ENCODE peak calls at places on chromosomes 3 and 15, in seven cellular contexts. U is choroid plexus epithelial cell, M is astrocyte of the spinal cord, P is endothelial cell, B is brain microvascular endothelial cell, O is MCF 10A, T is astrocyte. A is an unnamed sample.

GRCh38 chr3:132660745-132661067 is 577 bp downstream of the UBA5 start:
- DNase-seq in T (peak), B (no peak), P (no peak), U (peak), O (no peak), M (no peak), A (no peak)

GRCh38 chr3:128338536-128339400 is 127.9 kb downstream of the DNAJB8 start:
- DNase-seq in U (no peak), B (no peak), O (no peak), M (no peak), P (no peak), T (no peak), A (no peak)

GRCh38 chr15:75921732-75922703 is 18.3 kb downstream of the FBXO22 start:
- DNase-seq in O (peak), B (peak), U (peak), T (peak), P (peak), M (peak), A (peak)

GRCh38 chr3:38224357-38224756 is 41.3 kb upstream of the SLC22A13 start:
- DNase-seq in U (peak), T (no peak), O (no peak), B (no peak), P (no peak), M (peak), A (no peak)

GRCh38 chr3:111668912-111669488 is 73.9 kb upstream of the ZBED2 start:
- DNase-seq in B (no peak), M (peak), O (peak), P (no peak), T (peak), U (peak), A (peak)

GRCh38 chr3:51343918-51344687 is 41.0 kb upstream of the MANF start:
- DNase-seq in U (peak), B (peak), O (peak), P (no peak), T (peak), M (peak), A (peak)

GRCh38 chr3:197000211-197000610 is 29.4 kb downstream of the MELTF start:
- DNase-seq in T (no peak), P (no peak), O (no peak), U (peak), M (no peak), B (no peak), A (peak)

GRCh38 chr15:28954466-28955159 is 68.8 kb downstream of the APBA2 start:
- DNase-seq in T (no peak), B (no peak), M (no peak), O (no peak), P (no peak), U (no peak), A (no peak)

GRCh38 chr3:53242642-53243041 is 13.2 kb downstream of the TKT start:
- DNase-seq in T (no peak), B (no peak), P (no peak), O (peak), M (no peak), U (peak), A (no peak)

GRCh38 chr15:52021128-52021671 is 2.2 kb downstream of the MAPK6 start:
- DNase-seq in O (peak), M (peak), P (no peak), B (peak), T (peak), U (peak), A (peak)

GRCh38 chr3:74631771-74632170 is 17.3 kb upstream of the CNTN3 start:
- DNase-seq in O (no peak), U (no peak), B (no peak), M (no peak), P (no peak), T (no peak), A (peak)

GRCh38 chr3:74633021-74633420 is 18.6 kb upstream of the CNTN3 start:
- DNase-seq in U (peak), M (no peak), T (no peak), B (no peak), P (no peak), O (no peak), A (peak)

GRCh38 chr3:74631341-74631740 is 16.9 kb upstream of the CNTN3 start:
- DNase-seq in B (no peak), M (no peak), P (no peak), T (no peak), U (peak), O (no peak), A (no peak)

DNA sequence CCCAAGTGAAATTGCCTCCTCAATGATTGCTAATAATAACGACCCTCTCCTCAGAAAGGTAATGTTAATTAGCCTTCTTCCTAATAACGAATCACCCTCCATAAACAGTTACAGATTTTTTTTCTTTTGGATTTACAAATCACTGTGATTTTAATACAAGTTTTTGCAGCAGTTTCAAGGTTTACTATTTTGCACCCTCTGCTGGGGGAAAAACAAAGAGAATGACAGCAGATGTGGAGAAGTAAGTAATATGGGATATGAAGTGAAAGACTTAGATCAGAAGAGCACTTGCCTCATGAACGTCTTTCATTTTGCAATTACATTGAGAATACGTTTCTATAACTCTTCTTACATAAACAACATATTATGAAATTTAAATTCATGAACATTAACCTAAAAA is 16.1 kb upstream of the CNTN3 start:
- DNase-seq in O (peak), T (no peak), P (no peak), M (no peak), B (no peak), U (peak), A (peak)
- TF ChIP-seq CTCF in O (no peak), T (peak), P (peak), M (no peak), B (peak), U (peak), A (peak)

GRCh38 chr3:18744472-18744871 is 319.3 kb upstream of the SATB1 start:
- DNase-seq in M (no peak), T (no peak), U (no peak), O (no peak), P (no peak), B (no peak), A (no peak)
- TF ChIP-seq CTCF in M (no peak), T (no peak), U (no peak), O (no peak), P (no peak), B (no peak), A (no peak)

GRCh38 chr3:184335661-184336483 is 1.5 kb upstream of the FAM131A start:
- DNase-seq in M (peak), P (peak), T (peak), U (peak), O (peak), B (peak), A (peak)
- TF ChIP-seq CTCF in M (no peak), P (no peak), T (no peak), U (no peak), O (no peak), B (no peak), A (no peak)

GRCh38 chr3:183449791-183450190 is 21.4 kb upstream of the MCF2L2 start:
- DNase-seq in P (no peak), O (no peak), B (no peak), U (no peak), T (peak), M (no peak), A (no peak)

GRCh38 chr3:183448369-183449128 is 20.1 kb upstream of the MCF2L2 start:
- DNase-seq in O (no peak), M (no peak), T (no peak), B (no peak), U (no peak), P (no peak), A (no peak)

GRCh38 chr3:183447206-183448001 is 19.0 kb upstream of the MCF2L2 start:
- DNase-seq in M (peak), P (peak), U (peak), B (peak), T (peak), O (peak), A (peak)

GRCh38 chr3:183446838-183447205 is 18.4 kb upstream of the MCF2L2 start:
- DNase-seq in M (no peak), P (no peak), T (no peak), O (no peak), U (no peak), B (no peak), A (no peak)

DNA sequence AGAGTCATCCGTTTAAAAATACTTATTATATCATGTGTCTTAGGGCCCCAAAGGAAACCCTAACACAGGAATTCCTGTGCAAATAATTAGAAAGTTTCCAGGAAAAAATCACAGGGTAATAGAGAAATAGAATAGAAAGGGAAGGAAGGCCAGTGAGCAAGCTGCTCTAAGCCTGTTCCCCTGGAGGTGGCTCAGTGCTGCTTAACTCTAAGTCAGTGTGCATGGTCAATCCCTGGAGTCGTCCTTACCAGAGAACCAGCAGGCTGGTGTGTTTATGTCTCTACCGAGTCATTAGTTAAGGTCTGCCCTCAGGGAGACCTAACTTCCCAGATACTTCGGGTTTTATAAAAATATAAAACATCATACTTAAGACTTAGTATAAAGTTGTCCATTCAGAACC is 21.0 kb upstream of the MCF2L2 start:
- DNase-seq in B (peak), M (peak), O (no peak), U (peak), P (no peak), T (peak), A (peak)
- TF ChIP-seq CTCF in B (peak), M (peak), O (no peak), U (peak), P (no peak), T (no peak), A (no peak)

GRCh38 chr15:92076536-92076935 is 223.0 kb downstream of the SLCO3A1 start:
- DNase-seq in U (no peak), T (no peak), P (no peak), M (no peak), O (no peak), B (no peak), A (no peak)

GRCh38 chr15:92078270-92078669 is 224.8 kb downstream of the SLCO3A1 start:
- DNase-seq in T (no peak), U (no peak), M (no peak), B (no peak), P (no peak), O (no peak), A (no peak)

GRCh38 chr15:92077353-92078080 is 224.0 kb downstream of the SLCO3A1 start:
- DNase-seq in P (peak), O (peak), M (peak), T (peak), U (peak), B (peak), A (peak)

GRCh38 chr15:92079647-92080255 is 226.2 kb downstream of the SLCO3A1 start:
- DNase-seq in U (no peak), T (no peak), O (no peak), P (no peak), B (no peak), M (no peak), A (no peak)

GRCh38 chr15:92079047-92079446 is 225.5 kb downstream of the SLCO3A1 start:
- DNase-seq in U (no peak), B (no peak), M (no peak), P (no peak), T (no peak), O (no peak), A (no peak)
- TF ChIP-seq CTCF in U (peak), B (peak), M (peak), P (peak), T (peak), O (peak), A (peak)

GRCh38 chr15:58269455-58270414 is 131.6 kb downstream of the AQP9 start:
- DNase-seq in U (peak), O (peak), M (peak), T (peak), B (peak), P (peak), A (peak)
- TF ChIP-seq CTCF in U (peak), O (peak), M (peak), T (peak), B (peak), P (peak), A (peak)